ENCODE peak calls at places on chromosomes 2 and 18, in seven cellular contexts. One of them, this sample, is unnamed.

GRCh38 chr2:171522057-171522803 is at the start of gene CYBRD1:
- DNase-seq in G401: peak
- DNase-seq in lung microvascular endothelial cell: peak
- DNase-seq in GM13976: peak
- DNase-seq in mucosa of descending colon: peak
- DNase-seq in neuronal stem cell: peak
- DNase-seq in WERI-Rb-1: peak
- DNase-seq in this sample: peak

GRCh38 chr2:222355860-222356259 is 57.1 kb upstream of the PAX3 start:
- DNase-seq in WERI-Rb-1: no peak
- DNase-seq in mucosa of descending colon: no peak
- DNase-seq in neuronal stem cell: no peak
- DNase-seq in GM13976: no peak
- DNase-seq in G401: peak
- DNase-seq in lung microvascular endothelial cell: no peak
- DNase-seq in this sample: no peak

GRCh38 chr18:48294894-48295585 is 114.1 kb downstream of the ZBTB7C start:
- DNase-seq in mucosa of descending colon: no peak
- DNase-seq in GM13976: no peak
- DNase-seq in neuronal stem cell: no peak
- DNase-seq in G401: no peak
- DNase-seq in WERI-Rb-1: no peak
- DNase-seq in lung microvascular endothelial cell: no peak
- DNase-seq in this sample: no peak

GRCh38 chr2:64035067-64035942 is 16.1 kb upstream of the VPS54 start:
- DNase-seq in WERI-Rb-1: no peak
- DNase-seq in neuronal stem cell: no peak
- DNase-seq in lung microvascular endothelial cell: no peak
- DNase-seq in mucosa of descending colon: no peak
- DNase-seq in G401: no peak
- DNase-seq in GM13976: no peak
- DNase-seq in this sample: no peak

GRCh38 chr2:175579646-175580045 is 398.1 kb upstream of the ATP5MC3 start:
- DNase-seq in mucosa of descending colon: no peak
- DNase-seq in neuronal stem cell: no peak
- DNase-seq in GM13976: no peak
- DNase-seq in WERI-Rb-1: no peak
- DNase-seq in lung microvascular endothelial cell: no peak
- DNase-seq in G401: no peak
- DNase-seq in this sample: no peak

GRCh38 chr2:72173640-72174321 is 26.1 kb upstream of the CYP26B1 start:
- DNase-seq in mucosa of descending colon: no peak
- DNase-seq in WERI-Rb-1: no peak
- DNase-seq in lung microvascular endothelial cell: peak
- DNase-seq in neuronal stem cell: no peak
- DNase-seq in GM13976: no peak
- DNase-seq in G401: no peak
- DNase-seq in this sample: no peak

GRCh38 chr2:67576991-67577390 is 179.9 kb downstream of the ETAA1 start:
- DNase-seq in GM13976: no peak
- DNase-seq in lung microvascular endothelial cell: no peak
- DNase-seq in G401: no peak
- DNase-seq in mucosa of descending colon: no peak
- DNase-seq in neuronal stem cell: no peak
- DNase-seq in WERI-Rb-1: no peak
- DNase-seq in this sample: no peak

GRCh38 chr18:22387787-22388186 is 29.9 kb downstream of the CTAGE1 start:
- DNase-seq in G401: no peak
- DNase-seq in neuronal stem cell: no peak
- DNase-seq in WERI-Rb-1: no peak
- DNase-seq in mucosa of descending colon: no peak
- DNase-seq in GM13976: no peak
- DNase-seq in lung microvascular endothelial cell: no peak
- DNase-seq in this sample: no peak

GRCh38 chr2:174332607-174333001 is 2.1 kb upstream of the SP9 start:
- DNase-seq in mucosa of descending colon: no peak
- DNase-seq in neuronal stem cell: no peak
- DNase-seq in lung microvascular endothelial cell: no peak
- DNase-seq in G401: no peak
- DNase-seq in WERI-Rb-1: peak
- DNase-seq in GM13976: no peak
- DNase-seq in this sample: no peak

GRCh38 chr2:61762292-61762691 is 91.6 kb downstream of the FAM161A start:
- DNase-seq in WERI-Rb-1: no peak
- DNase-seq in mucosa of descending colon: no peak
- DNase-seq in GM13976: peak
- DNase-seq in lung microvascular endothelial cell: peak
- DNase-seq in neuronal stem cell: no peak
- DNase-seq in G401: no peak
- DNase-seq in this sample: no peak

GRCh38 chr2:235162544-235163197 is 210.9 kb downstream of the SH3BP4 start:
- DNase-seq in G401: no peak
- DNase-seq in mucosa of descending colon: no peak
- DNase-seq in GM13976: no peak
- DNase-seq in WERI-Rb-1: no peak
- DNase-seq in lung microvascular endothelial cell: no peak
- DNase-seq in neuronal stem cell: no peak
- DNase-seq in this sample: no peak